ENCODE peak calls at places on chromosomes 4 and X, in four cellular contexts. D is H1, T is cardiac muscle cell, L is transverse colon. V is an unnamed sample.

GRCh38 chrX:23503835-23504539 is 163.3 kb upstream of the PRDX4 start:
- DNase-seq in D (no peak), T (peak), L (peak), V (peak)

GRCh38 chr4:158299459-158300007 is 89.2 kb downstream of the TMEM144 start:
- DNase-seq in D (no peak), T (no peak), L (no peak), V (no peak)

GRCh38 chr4:177964061-177964460 is 521.8 kb upstream of the AGA start:
- DNase-seq in D (no peak), T (no peak), L (no peak), V (no peak)

GRCh38 chr4:150418757-150419410 is 163.1 kb upstream of the MAB21L2 start:
- DNase-seq in D (no peak), T (no peak), L (no peak), V (no peak)

GRCh38 chrX:136759968-136760367 is 20.8 kb downstream of the ARHGEF6 start:
- DNase-seq in D (no peak), T (no peak), L (no peak), V (no peak)

GRCh38 chr4:18103876-18104275 is 82.3 kb upstream of the LCORL start:
- DNase-seq in D (no peak), T (no peak), L (no peak), V (no peak)

GRCh38 chrX:54223581-54223980 is 40.5 kb upstream of the FAM120C start:
- DNase-seq in D (no peak), T (peak), L (no peak), V (no peak)

GRCh38 chrX:23694606-23695005 is 27.3 kb downstream of the PRDX4 start:
- DNase-seq in D (no peak), T (peak), L (peak), V (peak)

GRCh38 chrX:13489451-13489850 is 80.0 kb upstream of the EGFL6 start:
- DNase-seq in D (no peak), T (no peak), L (peak), V (peak)

GRCh38 chr4:124907881-124908280 is 195.3 kb upstream of the ANKRD50 start:
- DNase-seq in D (no peak), T (no peak), L (no peak), V (no peak)

GRCh38 chr4:21013501-21013900 is 313.2 kb downstream of the PACRGL start:
- DNase-seq in D (no peak), T (no peak), L (no peak), V (no peak)

GRCh38 chrX:115367956-115368355 is 78.4 kb downstream of the LUZP4 start:
- DNase-seq in D (no peak), T (no peak), L (no peak), V (no peak)

GRCh38 chr4:144667500-144667899 is 21.5 kb downstream of the HHIP start:
- DNase-seq in D (no peak), T (no peak), L (no peak), V (no peak)

GRCh38 chr4:113872426-113873260 is 106.8 kb downstream of the ARSJ start:
- DNase-seq in D (no peak), T (no peak), L (no peak), V (no peak)

GRCh38 chrX:33434256-33435092 is 223.1 kb upstream of the DMD start:
- DNase-seq in D (peak), T (peak), L (peak), V (no peak)

GRCh38 chr4:140085062-140085622 is 68.8 kb downstream of the MAML3 start:
- DNase-seq in D (no peak), T (no peak), L (no peak), V (no peak)

GRCh38 chrX:115023811-115024210 is 6.4 kb upstream of the IL13RA2 start:
- DNase-seq in D (no peak), T (no peak), L (no peak), V (no peak)

GRCh38 chr4:114173968-114174367 is 194.5 kb upstream of the ARSJ start:
- DNase-seq in D (no peak), T (no peak), L (no peak), V (no peak)

GRCh38 chrX:47166126-47166525 is 21.1 kb downstream of the RBM10 start:
- DNase-seq in D (no peak), T (no peak), L (no peak), V (no peak)

GRCh38 chrX:110407910-110408545 is 49.4 kb downstream of the RTL9 start:
- DNase-seq in D (peak), T (peak), L (peak), V (no peak)

GRCh38 chrX:2848806-2849420 is 20.2 kb downstream of the GYG2 start:
- DNase-seq in D (no peak), T (peak), L (no peak), V (no peak)

GRCh38 chr4:78704981-78705757 is 71.0 kb upstream of the BMP2K start:
- DNase-seq in D (no peak), T (no peak), L (no peak), V (no peak)

GRCh38 chr4:181007751-181008150 is 1235.5 kb upstream of the TENM3 start:
- DNase-seq in D (no peak), T (no peak), L (no peak), V (no peak)
- H3K27ac ChIP-seq in D (no peak), T (no peak), L (no peak), V (no peak)

GRCh38 chr4:148442830-148443549 is 776 bp upstream of the NR3C2 start:
- DNase-seq in D (no peak), T (peak), L (peak), V (peak)

GRCh38 chr4:148445071-148445902 is 3.1 kb upstream of the NR3C2 start:
- DNase-seq in D (peak), T (peak), L (peak), V (peak)

GRCh38 chr4:148444296-148445070 is 2.3 kb upstream of the NR3C2 start:
- DNase-seq in D (peak), T (peak), L (peak), V (peak)

GRCh38 chr4:148441986-148442829 is at the start of gene NR3C2:
- DNase-seq in D (peak), T (peak), L (peak), V (peak)

GRCh38 chr4:148443550-148444295 is 1.5 kb upstream of the NR3C2 start:
- DNase-seq in D (peak), T (peak), L (peak), V (peak)
- H3K27ac ChIP-seq in D (no peak), T (no peak), L (peak), V (peak)

DNA sequence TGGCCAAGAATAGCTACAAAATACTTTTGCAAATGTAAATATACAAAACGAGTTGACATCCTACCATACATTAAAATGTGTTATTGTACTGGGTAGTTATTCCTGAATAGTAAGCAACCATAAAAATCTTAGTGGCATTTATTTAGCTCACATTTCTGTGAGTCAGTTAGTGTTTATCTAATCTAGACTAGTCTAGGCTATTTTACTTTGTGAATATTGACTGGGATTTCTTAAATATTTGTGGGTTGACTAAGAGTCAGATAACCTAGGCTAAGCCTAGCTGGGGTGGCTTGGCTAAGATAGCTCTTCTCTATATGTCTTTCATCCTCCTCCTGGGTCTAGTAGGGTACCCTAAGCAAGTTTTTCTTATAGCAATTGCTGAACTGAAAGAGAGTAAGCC is 543.8 kb upstream of the DIAPH2 start:
- DNase-seq in D (no peak), T (no peak), L (no peak), V (no peak)
- H3K27ac ChIP-seq in D (no peak), T (no peak), L (no peak), V (no peak)

DNA sequence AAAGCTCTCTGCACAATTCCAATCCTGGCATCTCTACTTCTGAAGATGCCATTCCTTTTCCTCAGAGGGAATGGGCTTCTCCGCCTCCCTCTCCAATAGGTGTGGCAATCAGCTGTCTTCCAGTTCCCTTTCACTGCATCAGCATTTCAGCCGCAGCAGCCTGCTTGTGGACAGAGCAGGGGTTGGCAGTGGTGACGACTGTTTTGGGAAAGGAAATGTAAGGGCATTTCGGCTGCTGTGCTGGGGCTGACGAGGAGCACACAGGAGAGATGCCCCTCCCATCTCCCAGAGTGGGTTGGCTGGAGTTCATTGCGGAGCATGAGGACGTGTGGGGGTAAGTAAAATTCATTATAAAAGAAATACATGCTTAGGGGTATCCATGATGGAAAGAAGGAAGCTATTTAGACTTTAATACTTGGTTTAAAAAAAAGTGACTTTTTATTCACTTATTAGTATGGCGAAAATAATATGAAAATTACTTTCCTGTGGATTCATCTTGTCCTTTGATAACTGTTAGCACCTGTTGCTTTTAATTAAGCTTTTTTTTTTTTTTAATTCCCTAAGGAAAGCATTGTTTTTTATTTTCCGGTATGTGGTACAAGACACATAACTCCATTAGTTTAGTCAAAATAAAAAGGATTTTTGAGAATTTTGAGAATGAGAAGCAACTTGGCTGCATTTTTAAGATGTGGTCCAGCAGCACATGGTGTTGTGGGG is at the start of gene LIMCH1:
- DNase-seq in D (peak), T (peak), L (peak), V (no peak)
- H3K27ac ChIP-seq in D (no peak), T (no peak), L (peak), V (peak)

GRCh38 chr4:184282895-184283654 is 65.4 kb upstream of the ENPP6 start:
- DNase-seq in D (no peak), T (no peak), L (peak), V (peak)
- H3K27ac ChIP-seq in D (no peak), T (no peak), L (peak), V (peak)

DNA sequence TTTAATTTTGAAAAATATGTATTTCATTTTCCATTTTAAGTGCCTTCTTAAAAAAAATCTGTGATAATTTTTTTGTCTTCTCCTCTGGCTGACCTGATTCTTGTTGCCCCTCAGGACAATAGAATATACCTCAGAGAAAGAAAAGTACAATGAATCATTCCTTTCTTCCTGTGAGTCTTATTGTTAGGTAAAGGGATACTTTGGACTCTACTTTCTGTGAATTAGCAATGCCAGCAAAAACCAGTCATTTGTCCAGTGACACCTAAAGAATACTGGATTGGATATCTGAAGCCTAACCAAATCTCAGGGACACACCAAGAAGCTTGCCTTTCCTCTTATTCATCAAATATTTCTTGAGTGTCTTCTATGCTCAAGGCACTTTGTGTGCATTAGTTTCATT is 102.1 kb downstream of the AREG start:
- DNase-seq in D (no peak), T (no peak), L (no peak), V (no peak)
- H3K27ac ChIP-seq in D (no peak), T (no peak), L (no peak), V (no peak)

DNA sequence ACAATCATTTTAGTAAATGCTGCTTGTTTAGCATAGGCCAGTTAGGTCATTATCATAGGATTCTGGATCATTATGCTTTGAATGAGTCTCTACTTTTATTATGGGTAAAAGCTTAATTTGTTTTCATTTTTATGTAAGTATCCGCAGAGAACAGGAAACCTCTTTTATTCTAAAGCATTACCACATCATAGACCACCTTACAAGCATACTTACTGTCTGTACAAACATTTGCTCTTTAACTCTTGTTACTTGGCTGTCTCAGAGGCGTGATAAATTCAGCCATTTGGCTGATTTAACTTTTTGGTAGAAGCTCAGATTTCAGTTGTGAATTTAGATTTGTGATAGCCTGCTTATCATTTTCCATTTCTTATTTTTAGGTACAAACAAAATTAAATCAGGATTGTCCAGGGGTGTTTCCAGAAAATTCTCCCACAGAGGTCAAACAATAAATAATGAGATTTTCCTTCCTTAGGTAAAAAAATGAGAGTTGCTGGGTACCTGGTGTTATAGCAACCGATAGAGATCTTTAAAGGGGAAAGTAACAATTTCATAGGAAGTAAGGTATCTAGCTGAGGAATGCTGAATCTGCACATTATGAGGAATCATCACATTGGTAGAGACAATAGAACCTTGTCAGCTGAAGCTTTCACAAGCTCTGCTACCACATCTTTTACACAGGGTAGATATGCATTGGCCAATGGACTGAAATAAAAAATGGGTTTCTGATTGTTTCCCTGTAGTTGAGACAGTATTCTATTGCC is 62.6 kb downstream of the NDNF start:
- DNase-seq in D (no peak), T (no peak), L (no peak), V (no peak)
- H3K27ac ChIP-seq in D (no peak), T (no peak), L (no peak), V (no peak)